ENCODE peak calls at places on chromosome 6, in four cellular contexts. A is neuronal stem cell, H is H9, J is IMR-90. O is an unnamed sample.

GRCh38 chr6:74925683-74926082 is 280.2 kb downstream of the COL12A1 start:
- DNase-seq in H (no peak), J (no peak), A (no peak), O (no peak)

GRCh38 chr6:33169286-33170175 is 22.7 kb downstream of the COL11A2 start:
- DNase-seq in H (no peak), J (no peak), A (no peak), O (no peak)

GRCh38 chr6:30463651-30464618 is 25.4 kb upstream of the HLA-E start:
- DNase-seq in H (no peak), A (no peak), J (peak), O (no peak)

GRCh38 chr6:156731436-156731835 is 45.7 kb upstream of the ARID1B start:
- DNase-seq in A (no peak), H (no peak), J (peak), O (no peak)

GRCh38 chr6:52285174-52286068 is 879 bp upstream of the MCM3 start:
- DNase-seq in J (peak), H (no peak), A (no peak), O (peak)

GRCh38 chr6:159692303-159693127 is 526 bp downstream of the SOD2 start:
- DNase-seq in H (peak), A (peak), J (peak), O (no peak)

GRCh38 chr6:31158140-31158862 is at the start of gene TCF19:
- DNase-seq in H (peak), A (peak), J (peak), O (peak)

GRCh38 chr6:82989891-82990290 is 75.8 kb downstream of the UBE3D start:
- DNase-seq in J (no peak), A (no peak), H (no peak), O (no peak)

GRCh38 chr6:136371117-136371696 is 81.6 kb upstream of the BCLAF1 start:
- DNase-seq in H (no peak), J (no peak), A (no peak), O (no peak)

GRCh38 chr6:107866606-107867301 is 42.6 kb upstream of the SCML4 start:
- DNase-seq in H (no peak), J (peak), A (no peak), O (peak)

GRCh38 chr6:158584236-158584651 is 24.4 kb downstream of the TMEM181 start:
- DNase-seq in A (no peak), J (no peak), H (no peak), O (no peak)

GRCh38 chr6:161108886-161109285 is 117.3 kb downstream of the MAP3K4 start:
- DNase-seq in A (no peak), J (no peak), H (no peak), O (peak)

GRCh38 chr6:156013155-156013554 is 557.5 kb upstream of the NOX3 start:
- DNase-seq in H (no peak), A (no peak), J (no peak), O (no peak)

GRCh38 chr6:49322861-49323260 is 140.2 kb downstream of the MMUT start:
- DNase-seq in A (no peak), H (no peak), J (no peak), O (no peak)

GRCh38 chr6:57262491-57262890 is 40.4 kb upstream of the RAB23 start:
- DNase-seq in A (no peak), H (no peak), J (no peak), O (no peak)

GRCh38 chr6:108597601-108598315 is 37.0 kb downstream of the FOXO3 start:
- DNase-seq in H (no peak), J (peak), A (no peak), O (no peak)

GRCh38 chr6:2877057-2877882 is 25.8 kb downstream of the SERPINB9 start:
- DNase-seq in J (peak), A (no peak), H (no peak), O (peak)

GRCh38 chr6:90598192-90598951 is 11.5 kb upstream of the MAP3K7 start:
- DNase-seq in A (no peak), J (no peak), H (no peak), O (no peak)

GRCh38 chr6:129590408-129591022 is 119.5 kb downstream of the ARHGAP18 start:
- DNase-seq in H (no peak), A (no peak), J (peak), O (no peak)

GRCh38 chr6:166977626-166978550 is 21.3 kb upstream of the CEP43 start:
- DNase-seq in A (no peak), J (no peak), H (no peak), O (peak)

DNA sequence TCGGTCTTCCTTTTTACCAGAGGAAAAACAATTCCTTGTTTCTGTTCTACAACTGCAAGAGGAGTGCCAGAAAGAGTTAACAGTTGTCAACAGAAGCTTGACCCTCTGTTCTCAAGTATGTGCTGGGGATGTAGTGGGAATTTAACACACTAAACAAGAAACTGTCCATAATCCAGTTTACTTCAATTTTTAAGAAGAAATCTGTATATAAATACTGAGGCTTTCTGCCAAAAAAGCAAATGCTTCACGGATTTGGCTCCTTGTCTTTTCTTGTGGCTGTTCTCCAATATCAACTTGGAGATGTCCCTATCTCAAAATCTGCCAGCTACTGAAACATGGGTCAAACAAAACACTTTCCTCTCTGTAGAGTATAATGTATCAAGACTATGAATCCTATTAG is 26.8 kb downstream of the REV3L start:
- DNase-seq in A (no peak), H (no peak), J (peak), O (no peak)
- H4K8ac ChIP-seq in A (no peak), H (no peak), J (no peak), O (no peak)

DNA sequence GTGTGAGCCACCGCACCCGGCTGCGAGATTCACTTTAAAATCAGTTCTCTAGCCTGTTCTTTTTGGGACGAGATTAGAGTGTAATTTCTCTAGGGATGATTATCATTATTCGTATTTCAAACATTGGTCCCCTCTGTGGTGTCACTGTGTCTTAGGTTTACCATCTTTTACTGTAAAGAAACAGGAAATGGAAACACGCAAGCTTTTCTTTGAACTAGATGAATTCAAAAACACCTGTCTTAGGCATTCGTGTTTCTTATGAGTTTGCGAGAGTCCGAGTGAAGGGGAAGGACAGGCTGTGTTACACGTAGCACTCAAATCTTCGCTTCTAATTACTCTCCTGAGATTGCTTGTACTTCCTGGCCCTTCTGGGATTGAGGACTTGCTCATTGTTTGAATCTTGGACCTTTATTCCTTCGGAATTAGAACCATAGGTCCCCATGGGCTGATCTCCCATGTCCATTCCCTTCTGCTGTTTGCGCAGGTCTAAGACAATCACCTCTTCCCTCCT is 61.6 kb downstream of the PHACTR2 start:
- DNase-seq in J (no peak), H (no peak), A (no peak), O (no peak)
- H4K8ac ChIP-seq in J (no peak), H (no peak), A (no peak), O (no peak)

DNA sequence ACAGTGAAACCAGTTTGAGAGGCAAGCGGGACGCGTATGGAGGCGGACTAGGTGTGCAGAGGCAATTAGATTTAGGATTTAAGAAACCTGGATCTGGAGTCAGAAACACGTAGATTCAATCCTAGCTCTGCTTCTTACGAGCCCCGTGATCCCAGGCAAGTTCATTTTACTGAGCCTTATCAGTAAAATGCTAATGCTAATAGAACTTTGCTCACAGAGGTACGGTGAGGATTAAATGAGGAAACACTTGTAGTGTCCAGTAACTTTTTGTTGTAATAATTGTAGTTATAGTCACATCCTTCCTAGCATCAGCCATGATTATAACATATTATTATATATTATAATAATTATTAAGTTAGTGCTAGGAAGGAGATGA is 21.2 kb downstream of the DEF6 start:
- DNase-seq in J (no peak), H (no peak), A (no peak), O (no peak)
- H4K8ac ChIP-seq in J (peak), H (no peak), A (no peak), O (peak)

GRCh38 chr6:148559848-148560433 is 186.9 kb upstream of the UST start:
- DNase-seq in H (peak), A (peak), J (peak), O (peak)
- H4K8ac ChIP-seq in H (no peak), A (no peak), J (no peak), O (peak)